ENCODE peak calls at places on chromosomes 16 and 17, in five cellular contexts. One of them, this sample, is unnamed.

GRCh38 chr17:68686108-68686988 is 85.2 kb upstream of the FAM20A start:
- DNase-seq in K562: no peak
- DNase-seq in CD8-positive, alpha-beta memory T cell: no peak
- DNase-seq in activated CD4-positive, alpha-beta T cell treated with anti-CD3 and anti-CD28 coated beads for 36 hours: no peak
- DNase-seq in fibroblast of the aortic adventitia: no peak
- DNase-seq in this sample: no peak

GRCh38 chr17:16282522-16282921 is 65.5 kb downstream of the PIGL start:
- DNase-seq in activated CD4-positive, alpha-beta T cell treated with anti-CD3 and anti-CD28 coated beads for 36 hours: no peak
- DNase-seq in CD8-positive, alpha-beta memory T cell: no peak
- DNase-seq in K562: no peak
- DNase-seq in fibroblast of the aortic adventitia: peak; percentile 89
- DNase-seq in this sample: peak; percentile 89

GRCh38 chr17:37212184-37212583 is 163.6 kb upstream of the C17orf78 start:
- DNase-seq in fibroblast of the aortic adventitia: peak; percentile 7
- DNase-seq in CD8-positive, alpha-beta memory T cell: no peak
- DNase-seq in K562: no peak
- DNase-seq in activated CD4-positive, alpha-beta T cell treated with anti-CD3 and anti-CD28 coated beads for 36 hours: no peak
- DNase-seq in this sample: no peak

GRCh38 chr17:50550661-50551432 is 3.9 kb downstream of the SPATA20 start:
- DNase-seq in fibroblast of the aortic adventitia: peak; percentile 92
- DNase-seq in CD8-positive, alpha-beta memory T cell: no peak
- DNase-seq in K562: peak; percentile 74
- DNase-seq in activated CD4-positive, alpha-beta T cell treated with anti-CD3 and anti-CD28 coated beads for 36 hours: peak; percentile 34
- DNase-seq in this sample: peak; percentile 86

GRCh38 chr16:66652661-66653060 is 43.9 kb downstream of the CMTM4 start:
- DNase-seq in CD8-positive, alpha-beta memory T cell: no peak
- DNase-seq in activated CD4-positive, alpha-beta T cell treated with anti-CD3 and anti-CD28 coated beads for 36 hours: no peak
- DNase-seq in K562: no peak
- DNase-seq in fibroblast of the aortic adventitia: no peak
- DNase-seq in this sample: no peak

GRCh38 chr17:50638851-50639767 is 4.4 kb downstream of the ABCC3 start:
- DNase-seq in activated CD4-positive, alpha-beta T cell treated with anti-CD3 and anti-CD28 coated beads for 36 hours: no peak
- DNase-seq in CD8-positive, alpha-beta memory T cell: no peak
- DNase-seq in fibroblast of the aortic adventitia: peak; percentile 99
- DNase-seq in K562: no peak
- DNase-seq in this sample: peak; percentile 99

GRCh38 chr17:9232591-9233270 is 211.4 kb downstream of the NTN1 start:
- DNase-seq in CD8-positive, alpha-beta memory T cell: no peak
- DNase-seq in K562: no peak
- DNase-seq in activated CD4-positive, alpha-beta T cell treated with anti-CD3 and anti-CD28 coated beads for 36 hours: no peak
- DNase-seq in fibroblast of the aortic adventitia: no peak
- DNase-seq in this sample: peak; percentile 22

GRCh38 chr16:638836-639235 is 2.7 kb upstream of the METTL26 start:
- DNase-seq in activated CD4-positive, alpha-beta T cell treated with anti-CD3 and anti-CD28 coated beads for 36 hours: no peak
- DNase-seq in K562: no peak
- DNase-seq in CD8-positive, alpha-beta memory T cell: no peak
- DNase-seq in fibroblast of the aortic adventitia: no peak
- DNase-seq in this sample: no peak

GRCh38 chr17:304461-304860 is 48.1 kb downstream of the RPH3AL start:
- DNase-seq in K562: no peak
- DNase-seq in CD8-positive, alpha-beta memory T cell: no peak
- DNase-seq in activated CD4-positive, alpha-beta T cell treated with anti-CD3 and anti-CD28 coated beads for 36 hours: no peak
- DNase-seq in fibroblast of the aortic adventitia: no peak
- DNase-seq in this sample: no peak

GRCh38 chr16:48269011-48269410 is 21.7 kb upstream of the ABCC11 start:
- DNase-seq in activated CD4-positive, alpha-beta T cell treated with anti-CD3 and anti-CD28 coated beads for 36 hours: no peak
- DNase-seq in fibroblast of the aortic adventitia: no peak
- DNase-seq in K562: no peak
- DNase-seq in CD8-positive, alpha-beta memory T cell: no peak
- DNase-seq in this sample: no peak

GRCh38 chr16:5024632-5025031 is 9.1 kb downstream of the NAGPA start:
- DNase-seq in K562: no peak
- DNase-seq in activated CD4-positive, alpha-beta T cell treated with anti-CD3 and anti-CD28 coated beads for 36 hours: no peak
- DNase-seq in fibroblast of the aortic adventitia: peak; percentile 17
- DNase-seq in CD8-positive, alpha-beta memory T cell: no peak
- DNase-seq in this sample: peak; percentile 7

GRCh38 chr16:9151074-9151473 is 59.6 kb downstream of the HAPSTR1 start:
- DNase-seq in CD8-positive, alpha-beta memory T cell: no peak
- DNase-seq in fibroblast of the aortic adventitia: no peak
- DNase-seq in activated CD4-positive, alpha-beta T cell treated with anti-CD3 and anti-CD28 coated beads for 36 hours: no peak
- DNase-seq in K562: no peak
- DNase-seq in this sample: no peak

GRCh38 chr17:12510535-12510934 is 155.2 kb upstream of the MYOCD start:
- DNase-seq in K562: no peak
- DNase-seq in CD8-positive, alpha-beta memory T cell: no peak
- DNase-seq in activated CD4-positive, alpha-beta T cell treated with anti-CD3 and anti-CD28 coated beads for 36 hours: no peak
- DNase-seq in fibroblast of the aortic adventitia: peak; percentile 12
- DNase-seq in this sample: peak; percentile 73

GRCh38 chr17:48389903-48390302 is 40.1 kb downstream of the SKAP1 start:
- DNase-seq in CD8-positive, alpha-beta memory T cell: no peak
- DNase-seq in fibroblast of the aortic adventitia: no peak
- DNase-seq in activated CD4-positive, alpha-beta T cell treated with anti-CD3 and anti-CD28 coated beads for 36 hours: no peak
- DNase-seq in K562: no peak
- DNase-seq in this sample: no peak

GRCh38 chr16:87619360-87620200 is 17.3 kb downstream of the JPH3 start:
- DNase-seq in activated CD4-positive, alpha-beta T cell treated with anti-CD3 and anti-CD28 coated beads for 36 hours: no peak
- DNase-seq in K562: no peak
- DNase-seq in CD8-positive, alpha-beta memory T cell: no peak
- DNase-seq in fibroblast of the aortic adventitia: no peak
- DNase-seq in this sample: no peak